ENCODE peak calls at places on chromosomes 11 and 22, in four cellular contexts. F, M, Y and S are unnamed samples.

GRCh38 chr11:38711110-38711509 is 2113.1 kb upstream of the RAG2 start:
- DNase-seq in F (no peak), M (no peak), Y (no peak), S (no peak)

GRCh38 chr11:118524757-118525465 is 2.4 kb upstream of the TTC36 start:
- DNase-seq in F (no peak), M (no peak), Y (no peak), S (no peak)

GRCh38 chr11:65871811-65872548 is 620 bp downstream of the EFEMP2 start:
- DNase-seq in F (no peak), M (peak), Y (no peak), S (no peak)

GRCh38 chr11:108565653-108566052 is 27.9 kb downstream of the EXPH5 start:
- DNase-seq in F (no peak), M (no peak), Y (no peak), S (no peak)

GRCh38 chr22:36935694-36936093 is 22.3 kb downstream of the CSF2RB start:
- DNase-seq in F (no peak), M (no peak), Y (no peak), S (no peak)

GRCh38 chr11:78418584-78419211 is 1.1 kb upstream of the GAB2 start:
- DNase-seq in F (no peak), M (no peak), Y (no peak), S (no peak)

GRCh38 chr11:35347921-35348331 is 71.4 kb downstream of the SLC1A2 start:
- DNase-seq in F (no peak), M (no peak), Y (no peak), S (no peak)

GRCh38 chr11:57903441-57904123 is 120.1 kb upstream of the OR9Q1 start:
- DNase-seq in F (no peak), M (no peak), Y (no peak), S (peak)

GRCh38 chr11:10623797-10624761 is 55.6 kb upstream of the LYVE1 start:
- DNase-seq in F (peak), M (peak), Y (no peak), S (no peak)

GRCh38 chr11:1572200-1573076 is at the start of gene DUSP8:
- DNase-seq in F (peak), M (peak), Y (peak), S (peak)

GRCh38 chr11:65695459-65696241 is 16.4 kb upstream of the KAT5 start:
- DNase-seq in F (no peak), M (no peak), Y (peak), S (peak)

GRCh38 chr22:44179196-44179988 is 1.3 kb upstream of the PARVG start:
- DNase-seq in F (no peak), M (no peak), Y (no peak), S (no peak)

GRCh38 chr22:50626856-50627451 is 998 bp downstream of the ARSA start:
- DNase-seq in F (no peak), M (no peak), Y (no peak), S (no peak)

GRCh38 chr11:105910095-105910715 is 111.8 kb downstream of the MSANTD4 start:
- DNase-seq in F (no peak), M (no peak), Y (no peak), S (no peak)

GRCh38 chr11:134542401-134543143 is 130.5 kb upstream of the B3GAT1 start:
- DNase-seq in F (no peak), M (no peak), Y (no peak), S (no peak)

GRCh38 chr11:75626692-75627536 is 41.9 kb downstream of the MAP6 start:
- DNase-seq in F (no peak), M (no peak), Y (peak), S (peak)

GRCh38 chr22:20324139-20324516 is 4.3 kb upstream of the DGCR6L start:
- DNase-seq in F (no peak), M (no peak), Y (no peak), S (no peak)

GRCh38 chr11:122656631-122657101 is 1.1 kb downstream of the UBASH3B start:
- DNase-seq in F (peak), M (peak), Y (no peak), S (no peak)

GRCh38 chr11:130314749-130315285 is at the start of gene ZBTB44:
- DNase-seq in F (peak), M (peak), Y (peak), S (peak)

GRCh38 chr22:37559901-37560681 is at the start of gene CDC42EP1:
- DNase-seq in F (no peak), M (peak), Y (no peak), S (no peak)

GRCh38 chr11:1744879-1745700 is 5.3 kb downstream of the IFITM10 start:
- DNase-seq in F (no peak), M (no peak), Y (no peak), S (no peak)

GRCh38 chr11:59172345-59173079 is 580 bp downstream of the DTX4 start:
- DNase-seq in F (peak), M (peak), Y (no peak), S (no peak)

GRCh38 chr11:1573077-1573846 is 1.2 kb upstream of the DUSP8 start:
- DNase-seq in F (no peak), M (no peak), Y (peak), S (peak)

GRCh38 chr11:117915672-117916235 is 13.4 kb downstream of the TMPRSS13 start:
- DNase-seq in F (no peak), M (no peak), Y (no peak), S (no peak)

GRCh38 chr22:19874307-19875060 is 19.8 kb upstream of the GNB1L start:
- DNase-seq in F (no peak), M (peak), Y (no peak), S (no peak)